ENCODE peak calls at places on chromosome 10, in four cellular contexts. A, U, G and F are unnamed samples.

GRCh38 chr10:84838851-84839250 is 510.5 kb downstream of the CCSER2 start:
- DNase-seq in G (no peak), A (no peak), U (no peak), F (no peak)

GRCh38 chr10:27537166-27537565 is 33.1 kb downstream of the RAB18 start:
- DNase-seq in U (no peak), G (no peak), A (no peak), F (no peak)

GRCh38 chr10:131856441-131857094 is 44.2 kb upstream of the PPP2R2D start:
- DNase-seq in G (no peak), U (peak), A (no peak), F (no peak)

GRCh38 chr10:78572565-78572964 is 496.2 kb upstream of the ZMIZ1 start:
- DNase-seq in U (no peak), G (no peak), A (no peak), F (no peak)

GRCh38 chr10:103776878-103777591 is 78.3 kb downstream of the SH3PXD2A start:
- DNase-seq in G (no peak), A (no peak), U (no peak), F (no peak)

GRCh38 chr10:60644436-60645130 is 133.7 kb upstream of the CDK1 start:
- DNase-seq in G (no peak), A (no peak), U (no peak), F (no peak)

GRCh38 chr10:131238669-131239280 is 72.7 kb downstream of the TCERG1L start:
- DNase-seq in A (no peak), U (peak), G (no peak), F (no peak)

GRCh38 chr10:5234106-5234877 is 37.7 kb downstream of the AKR1C4 start:
- DNase-seq in A (no peak), G (peak), U (no peak), F (no peak)

GRCh38 chr10:43078986-43079273 is 2.1 kb downstream of the RET start:
- DNase-seq in U (no peak), A (no peak), G (peak), F (no peak)

GRCh38 chr10:79442171-79443040 is 3.0 kb downstream of the ZCCHC24 start:
- DNase-seq in U (no peak), G (no peak), A (no peak), F (no peak)

GRCh38 chr10:74862625-74863024 is 36.2 kb downstream of the KAT6B start:
- DNase-seq in U (no peak), A (no peak), G (no peak), F (no peak)

GRCh38 chr10:48511855-48512191 is 93.0 kb downstream of the ARHGAP22 start:
- DNase-seq in G (no peak), A (no peak), U (no peak), F (no peak)

GRCh38 chr10:89262331-89263020 is 10.9 kb upstream of the LIPA start:
- DNase-seq in G (no peak), U (no peak), A (peak), F (no peak)

GRCh38 chr10:60099998-60100747 is 193.8 kb upstream of the CCDC6 start:
- DNase-seq in A (peak), G (no peak), U (no peak), F (no peak)

GRCh38 chr10:128781636-128782035 is 655.4 kb upstream of the MKI67 start:
- DNase-seq in G (no peak), A (no peak), U (no peak), F (no peak)

GRCh38 chr10:61839911-61840310 is 61.6 kb upstream of the ARID5B start:
- DNase-seq in U (no peak), G (no peak), A (no peak), F (no peak)

GRCh38 chr10:100970914-100971811 is 1.9 kb downstream of the SEMA4G start:
- DNase-seq in G (peak), A (no peak), U (no peak), F (no peak)

GRCh38 chr10:3873728-3874461 is 88.9 kb upstream of the KLF6 start:
- DNase-seq in U (no peak), G (no peak), A (no peak), F (no peak)

GRCh38 chr10:94235470-94235869 is 127.3 kb downstream of the NOC3L start:
- DNase-seq in A (no peak), G (no peak), U (no peak), F (no peak)

GRCh38 chr10:13187135-13187534 is 25.8 kb downstream of the MCM10 start:
- DNase-seq in U (no peak), A (no peak), G (no peak), F (no peak)

GRCh38 chr10:13191362-13191761 is 30.0 kb downstream of the MCM10 start:
- DNase-seq in U (no peak), A (no peak), G (no peak), F (no peak)

GRCh38 chr10:13184726-13185514 is 23.6 kb downstream of the MCM10 start:
- DNase-seq in A (no peak), U (no peak), G (no peak), F (peak)

GRCh38 chr10:13189946-13190345 is 28.6 kb downstream of the MCM10 start:
- DNase-seq in A (no peak), G (no peak), U (no peak), F (no peak)

DNA sequence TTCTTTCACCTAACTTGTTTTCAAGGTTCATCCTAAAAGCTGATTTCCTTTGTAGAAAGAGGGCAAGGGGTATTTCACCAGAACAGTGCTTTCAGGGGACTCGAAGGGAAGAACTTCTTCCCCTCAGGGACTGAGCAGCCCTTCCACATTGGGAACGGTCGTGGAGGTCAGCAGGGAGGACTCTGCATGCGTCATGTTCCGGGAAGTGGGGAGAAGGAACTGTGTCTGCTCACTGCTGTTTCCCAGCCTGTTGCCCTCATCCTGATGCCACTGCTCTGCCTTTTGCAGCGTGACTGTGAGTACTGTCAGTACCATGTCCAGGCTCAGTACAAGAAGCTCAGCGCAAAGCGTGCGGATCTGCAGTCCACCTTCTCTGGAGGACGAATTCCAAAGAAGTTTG is 27.2 kb downstream of the MCM10 start:
- DNase-seq in A (no peak), U (no peak), G (no peak), F (no peak)
- H3K4me3 ChIP-seq in A (no peak), U (no peak), G (no peak), F (no peak)

GRCh38 chr10:29807407-29807806 is 172.6 kb upstream of the SVIL start:
- DNase-seq in A (peak), G (no peak), U (no peak), F (peak)
- TF ChIP-seq CTCF in A (no peak), G (no peak), U (no peak), F (no peak)

GRCh38 chr10:133391761-133392518 is 2.0 kb upstream of the MTG1 start:
- DNase-seq in A (no peak), U (no peak), G (no peak), F (no peak)

GRCh38 chr10:133393401-133394063 is 425 bp upstream of the MTG1 start:
- DNase-seq in A (no peak), G (no peak), U (peak), F (no peak)

GRCh38 chr10:133388973-133389818 is 4.8 kb upstream of the MTG1 start:
- DNase-seq in U (no peak), A (no peak), G (peak), F (no peak)

GRCh38 chr10:133390597-133391248 is 3.2 kb upstream of the MTG1 start:
- DNase-seq in G (no peak), U (no peak), A (no peak), F (no peak)

GRCh38 chr10:133391249-133391635 is 2.7 kb upstream of the MTG1 start:
- DNase-seq in G (no peak), A (no peak), U (no peak), F (no peak)
- H3K4me3 ChIP-seq in G (no peak), A (no peak), U (no peak), F (no peak)

GRCh38 chr10:52135101-52135500 is 179.0 kb upstream of the DKK1 start:
- DNase-seq in U (no peak), G (no peak), A (no peak), F (no peak)

GRCh38 chr10:52128056-52128683 is 185.9 kb upstream of the DKK1 start:
- DNase-seq in U (no peak), G (no peak), A (no peak), F (peak)

GRCh38 chr10:52129410-52130178 is 184.5 kb upstream of the DKK1 start:
- DNase-seq in A (no peak), G (no peak), U (no peak), F (no peak)
- TF ChIP-seq CTCF in A (no peak), G (no peak), U (no peak), F (no peak)

GRCh38 chr10:73075829-73076228 is 20.8 kb downstream of the P4HA1 start:
- DNase-seq in G (no peak), A (no peak), U (no peak), F (no peak)
- H3K4me3 ChIP-seq in G (no peak), A (no peak), U (no peak), F (no peak)

GRCh38 chr10:32713560-32713959 is 244.5 kb downstream of the ITGB1 start:
- DNase-seq in A (no peak), U (no peak), G (no peak), F (no peak)
- TF ChIP-seq CTCF in A (peak), U (no peak), G (no peak), F (peak)